ENCODE peak calls at places on chromosomes 11 and 22, in six cellular contexts. O is NCI-H460, G is fibroblast of the aortic adventitia, L is Right ventricle myocardium superior, I is RWPE1, P is midbrain. K is an unnamed sample.

GRCh38 chr22:20979243-20979809 is 2.8 kb upstream of the LZTR1 start:
- DNase-seq in O (no peak), G (peak; percentile 49), L (peak; percentile 77), I (no peak), P (no peak), K (no peak)

GRCh38 chr22:20659258-20659657 is 114.7 kb upstream of the SERPIND1 start:
- DNase-seq in O (no peak), G (no peak), L (no peak), I (no peak), P (no peak), K (no peak)

GRCh38 chr11:119501777-119502405 is 78.9 kb upstream of the THY1 start:
- DNase-seq in O (no peak), G (no peak), L (no peak), I (no peak), P (no peak), K (no peak)

GRCh38 chr11:102773388-102773787 is 7.0 kb downstream of the MMP10 start:
- DNase-seq in O (no peak), G (no peak), L (no peak), I (no peak), P (no peak), K (no peak)

GRCh38 chr11:40722179-40722795 is 737.2 kb downstream of the LRRC4C start:
- DNase-seq in O (no peak), G (no peak), L (no peak), I (peak; percentile 26), P (no peak), K (no peak)

GRCh38 chr11:72244317-72245231 is 598 bp upstream of the PHOX2A start:
- DNase-seq in O (no peak), G (no peak), L (no peak), I (no peak), P (no peak), K (no peak)

GRCh38 chr22:22940961-22941605 is 53.5 kb downstream of the IGLL5 start:
- DNase-seq in O (no peak), G (no peak), L (no peak), I (no peak), P (no peak), K (no peak)

GRCh38 chr11:17894929-17895658 is 117.8 kb downstream of the SERGEF start:
- DNase-seq in O (no peak), G (peak; percentile 11), L (peak; percentile 47), I (no peak), P (peak; percentile 43), K (no peak)

GRCh38 chr11:58227956-58228615 is 632 bp downstream of the OR10Q1 start:
- DNase-seq in O (no peak), G (no peak), L (no peak), I (no peak), P (no peak), K (no peak)

GRCh38 chr22:33659423-33659822 is 260.9 kb downstream of the LARGE1 start:
- DNase-seq in O (no peak), G (peak; percentile 91), L (no peak), I (no peak), P (no peak), K (no peak)

GRCh38 chr11:119158467-119158866 is 9.6 kb downstream of the ABCG4 start:
- DNase-seq in O (no peak), G (no peak), L (no peak), I (no peak), P (no peak), K (no peak)

GRCh38 chr11:124114942-124115781 is at the start of gene VWA5A:
- DNase-seq in O (peak; percentile 75), G (peak; percentile 89), L (peak; percentile 71), I (peak; percentile 86), P (peak; percentile 75), K (peak; percentile 80)

GRCh38 chr11:16157327-16157726 is 199.0 kb downstream of the SOX6 start:
- DNase-seq in O (no peak), G (no peak), L (no peak), I (no peak), P (no peak), K (no peak)

GRCh38 chr11:1699771-1700170 is 2.8 kb downstream of the KRTAP5-6 start:
- DNase-seq in O (no peak), G (no peak), L (no peak), I (no peak), P (no peak), K (no peak)

GRCh38 chr11:29333993-29334780 is 682.6 kb downstream of the KCNA4 start:
- DNase-seq in O (peak; percentile 63), G (peak; percentile 84), L (no peak), I (peak; percentile 43), P (peak; percentile 42), K (peak; percentile 78)

GRCh38 chr11:113202431-113202830 is 112.0 kb upstream of the TTC12 start:
- DNase-seq in O (peak; percentile 34), G (no peak), L (no peak), I (peak; percentile 82), P (no peak), K (no peak)

GRCh38 chr22:24141586-24141985 is 39.7 kb upstream of the SUSD2 start:
- DNase-seq in O (no peak), G (no peak), L (no peak), I (peak; percentile 38), P (no peak), K (no peak)

GRCh38 chr11:15969281-15969680 is 387.1 kb downstream of the SOX6 start:
- DNase-seq in O (peak; percentile 82), G (peak; percentile 91), L (peak; percentile 70), I (peak; percentile 53), P (peak; percentile 55), K (peak; percentile 79)

GRCh38 chr22:43244803-43245527 is 58.0 kb upstream of the TTLL12 start:
- DNase-seq in O (no peak), G (no peak), L (no peak), I (no peak), P (no peak), K (no peak)

GRCh38 chr11:112785104-112785503 is 176.1 kb upstream of the NCAM1 start:
- DNase-seq in O (no peak), G (peak; percentile 88), L (no peak), I (peak; percentile 19), P (no peak), K (no peak)

GRCh38 chr11:46554205-46555162 is 39.3 kb downstream of the AMBRA1 start:
- DNase-seq in O (peak; percentile 44), G (peak; percentile 89), L (no peak), I (peak; percentile 74), P (no peak), K (peak; percentile 62)

GRCh38 chr22:29134448-29134847 is 61.6 kb downstream of the KREMEN1 start:
- DNase-seq in O (no peak), G (no peak), L (no peak), I (no peak), P (no peak), K (no peak)

GRCh38 chr11:119566299-119566698 is 143.3 kb upstream of the THY1 start:
- DNase-seq in O (no peak), G (no peak), L (no peak), I (no peak), P (no peak), K (no peak)

GRCh38 chr22:47090591-47091240 is 328.3 kb downstream of the TBC1D22A start:
- DNase-seq in O (no peak), G (peak; percentile 39), L (no peak), I (no peak), P (no peak), K (no peak)

GRCh38 chr22:26502688-26503561 is 9.3 kb downstream of the TFIP11 start:
- DNase-seq in O (no peak), G (peak; percentile 31), L (no peak), I (no peak), P (peak; percentile 62), K (peak; percentile 90)

GRCh38 chr22:43343262-43343988 is at the start of gene SCUBE1:
- DNase-seq in O (peak; percentile 60), G (no peak), L (peak; percentile 76), I (peak; percentile 51), P (no peak), K (peak; percentile 57)

GRCh38 chr11:95884364-95884763 is 39.5 kb downstream of the MTMR2 start:
- DNase-seq in O (no peak), G (peak; percentile 40), L (no peak), I (peak; percentile 10), P (no peak), K (no peak)

GRCh38 chr11:7605544-7605943 is 67.8 kb downstream of the CYB5R2 start:
- DNase-seq in O (no peak), G (peak; percentile 92), L (no peak), I (peak; percentile 20), P (no peak), K (no peak)

GRCh38 chr11:77207019-77207485 is 79.0 kb downstream of the MYO7A start:
- DNase-seq in O (no peak), G (no peak), L (no peak), I (no peak), P (no peak), K (no peak)

GRCh38 chr11:122976734-122977454 is 4.7 kb downstream of the BSX start:
- DNase-seq in O (no peak), G (no peak), L (no peak), I (no peak), P (no peak), K (no peak)

GRCh38 chr11:44324787-44325525 is 15.0 kb upstream of the ALX4 start:
- DNase-seq in O (no peak), G (no peak), L (no peak), I (no peak), P (no peak), K (no peak)

K was measured in MV-4-11.